ENCODE peak calls at places on chromosomes 13 and 19, in six cellular contexts. Q is cardiac muscle cell, C is breast epithelium, T is astrocyte of the cerebellum, Z is tibial artery, K is fibroblast of lung. N is an unnamed sample.

GRCh38 chr13:73215807-73216206 is 157.0 kb downstream of the KLF5 start:
- DNase-seq in Q (no peak), C (no peak), T (no peak), Z (no peak), K (no peak), N (peak)

GRCh38 chr19:37699057-37699456 is 20.5 kb downstream of the ZNF607 start:
- DNase-seq in Q (no peak), C (no peak), T (no peak), Z (no peak), K (no peak), N (no peak)

GRCh38 chr13:32587774-32588165 is 1.5 kb downstream of the PDS5B start:
- DNase-seq in Q (no peak), C (no peak), T (no peak), Z (no peak), K (peak), N (no peak)

GRCh38 chr19:32809754-32810153 is 59.8 kb downstream of the SLC7A9 start:
- DNase-seq in Q (no peak), C (no peak), T (no peak), Z (no peak), K (no peak), N (peak)

GRCh38 chr13:33153421-33154381 is 131.9 kb downstream of the STARD13 start:
- DNase-seq in Q (no peak), C (no peak), T (peak), Z (peak), K (no peak), N (peak)

GRCh38 chr19:15196683-15197005 is 4.2 kb downstream of the NOTCH3 start:
- DNase-seq in Q (no peak), C (no peak), T (no peak), Z (no peak), K (no peak), N (no peak)

GRCh38 chr19:18401580-18402112 is 4.2 kb upstream of the LRRC25 start:
- DNase-seq in Q (no peak), C (no peak), T (no peak), Z (peak), K (peak), N (peak)

GRCh38 chr13:29964181-29964845 is 113.9 kb upstream of the UBL3 start:
- DNase-seq in Q (no peak), C (no peak), T (no peak), Z (no peak), K (no peak), N (no peak)

GRCh38 chr13:29537736-29538624 is 57.5 kb downstream of the SLC7A1 start:
- DNase-seq in Q (no peak), C (no peak), T (no peak), Z (no peak), K (no peak), N (no peak)

GRCh38 chr13:73340069-73340468 is 281.3 kb downstream of the KLF5 start:
- DNase-seq in Q (no peak), C (no peak), T (no peak), Z (no peak), K (no peak), N (no peak)

GRCh38 chr13:65656740-65657329 is 1573.3 kb downstream of the PCDH9 start:
- DNase-seq in Q (no peak), C (no peak), T (no peak), Z (no peak), K (peak), N (peak)

GRCh38 chr13:46124531-46124966 is 19.7 kb upstream of the CPB2 start:
- DNase-seq in Q (no peak), C (no peak), T (no peak), Z (no peak), K (no peak), N (no peak)

GRCh38 chr19:896434-896833 is 3.1 kb downstream of the RNU6-9 start:
- DNase-seq in Q (no peak), C (no peak), T (no peak), Z (no peak), K (no peak), N (no peak)

GRCh38 chr19:41646589-41647204 is 19.8 kb upstream of the CEACAM4 start:
- DNase-seq in Q (no peak), C (no peak), T (no peak), Z (no peak), K (no peak), N (peak)

GRCh38 chr19:42152285-42152684 is 20.0 kb upstream of the POU2F2 start:
- DNase-seq in Q (no peak), C (no peak), T (no peak), Z (no peak), K (no peak), N (no peak)

GRCh38 chr13:110916671-110917142 is 1.8 kb upstream of the ANKRD10 start:
- DNase-seq in Q (no peak), C (no peak), T (peak), Z (no peak), K (peak), N (peak)

GRCh38 chr13:52162279-52163101 is 3.1 kb upstream of the NEK3 start:
- DNase-seq in Q (no peak), C (no peak), T (peak), Z (no peak), K (peak), N (peak)

GRCh38 chr13:31521466-31521865 is 217.9 kb upstream of the RXFP2 start:
- DNase-seq in Q (no peak), C (no peak), T (no peak), Z (no peak), K (no peak), N (no peak)

GRCh38 chr13:106536244-106537034 is 977 bp upstream of the EFNB2 start:
- DNase-seq in Q (peak), C (peak), T (peak), Z (peak), K (peak), N (peak)

GRCh38 chr13:46113596-46113995 is 8.8 kb upstream of the CPB2 start:
- DNase-seq in Q (no peak), C (no peak), T (no peak), Z (no peak), K (no peak), N (peak)

GRCh38 chr19:38670921-38671398 is 23.5 kb downstream of the ACTN4 start:
- DNase-seq in Q (peak), C (no peak), T (no peak), Z (no peak), K (no peak), N (no peak)

GRCh38 chr19:42023121-42023942 is 29.3 kb upstream of the ATP1A3 start:
- DNase-seq in Q (peak), C (no peak), T (no peak), Z (no peak), K (peak), N (peak)

GRCh38 chr13:44470623-44471562 is 97.3 kb downstream of the SERP2 start:
- DNase-seq in Q (peak), C (no peak), T (peak), Z (no peak), K (peak), N (peak)

GRCh38 chr13:47903836-47904235 is 97.2 kb downstream of the SUCLA2 start:
- DNase-seq in Q (no peak), C (no peak), T (peak), Z (no peak), K (peak), N (peak)

GRCh38 chr13:44306401-44307192 is 67.0 kb upstream of the SERP2 start:
- DNase-seq in Q (peak), C (no peak), T (peak), Z (peak), K (peak), N (peak)

GRCh38 chr19:628168-628567 is 5.2 kb downstream of the POLRMT start:
- DNase-seq in Q (no peak), C (no peak), T (no peak), Z (no peak), K (no peak), N (no peak)

GRCh38 chr13:31096624-31097302 is 64.9 kb downstream of the HSPH1 start:
- DNase-seq in Q (no peak), C (no peak), T (no peak), Z (no peak), K (no peak), N (no peak)

GRCh38 chr13:111402441-111402840 is 82.0 kb downstream of the TEX29 start:
- DNase-seq in Q (no peak), C (no peak), T (no peak), Z (peak), K (no peak), N (no peak)

GRCh38 chr13:27638521-27638920 is 16.8 kb downstream of the POLR1D start:
- DNase-seq in Q (no peak), C (no peak), T (no peak), Z (no peak), K (peak), N (peak)

GRCh38 chr13:26024558-26024957 is 27.3 kb downstream of the SHISA2 start:
- DNase-seq in Q (peak), C (no peak), T (no peak), Z (no peak), K (no peak), N (peak)

GRCh38 chr19:14337510-14337909 is 43.7 kb upstream of the ADGRE5 start:
- DNase-seq in Q (no peak), C (no peak), T (no peak), Z (no peak), K (no peak), N (peak)

GRCh38 chr19:11257827-11258380 is 4.4 kb downstream of the DOCK6 start:
- DNase-seq in Q (no peak), C (no peak), T (no peak), Z (no peak), K (no peak), N (no peak)

GRCh38 chr19:18735324-18735723 is 51.8 kb downstream of the CRTC1 start:
- DNase-seq in Q (no peak), C (no peak), T (no peak), Z (no peak), K (no peak), N (no peak)

GRCh38 chr13:29196409-29197074 is 376.4 kb downstream of the MTUS2 start:
- DNase-seq in Q (no peak), C (no peak), T (no peak), Z (no peak), K (no peak), N (no peak)

GRCh38 chr13:46648166-46648607 is 95.2 kb downstream of the LRCH1 start:
- DNase-seq in Q (peak), C (no peak), T (no peak), Z (no peak), K (peak), N (peak)

GRCh38 chr19:54105796-54106195 is 3.1 kb downstream of the NDUFA3 start:
- DNase-seq in Q (no peak), C (no peak), T (no peak), Z (no peak), K (no peak), N (no peak)
- H3K4me3 ChIP-seq in Q (no peak), C (no peak), T (no peak), Z (no peak), K (no peak), N (no peak)

GRCh38 chr13:83372786-83373185 is 509.5 kb downstream of the SLITRK1 start:
- DNase-seq in Q (no peak), C (no peak), T (no peak), Z (no peak), K (no peak), N (peak)
- TF ChIP-seq CTCF in Q (no peak), C (no peak), T (no peak), Z (no peak), K (no peak), N (no peak)

GRCh38 chr19:57389730-57390598 is at the start of gene ZNF548:
- DNase-seq in Q (peak), C (peak), T (peak), Z (peak), K (peak), N (peak)
- H3K4me3 ChIP-seq in Q (peak), C (peak), T (peak), Z (peak), K (peak), N (peak)

DNA sequence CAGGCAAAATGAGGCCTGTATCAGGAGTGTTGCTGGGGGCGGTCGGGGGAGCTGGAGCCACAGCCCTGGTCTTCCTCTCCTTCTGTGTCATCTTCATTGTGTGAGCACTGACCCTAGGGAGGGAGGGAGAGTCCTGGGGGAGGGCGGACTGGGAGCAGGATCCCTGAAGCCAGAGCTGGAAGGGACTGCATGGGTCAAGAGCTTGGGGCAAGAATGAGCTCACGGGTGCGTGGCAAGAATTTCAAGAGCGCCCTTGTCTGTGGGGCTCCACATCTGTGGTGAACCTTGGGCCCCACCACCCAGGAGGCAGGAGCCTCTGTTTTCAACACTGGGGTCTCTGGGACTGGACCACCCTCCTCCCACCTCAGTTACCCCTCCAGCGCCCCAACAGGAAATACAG is 4.7 kb downstream of the SIGLEC7 start:
- DNase-seq in Q (no peak), C (no peak), T (no peak), Z (no peak), K (no peak), N (no peak)
- TF ChIP-seq CTCF in Q (no peak), C (no peak), T (no peak), Z (no peak), K (no peak), N (no peak)

DNA sequence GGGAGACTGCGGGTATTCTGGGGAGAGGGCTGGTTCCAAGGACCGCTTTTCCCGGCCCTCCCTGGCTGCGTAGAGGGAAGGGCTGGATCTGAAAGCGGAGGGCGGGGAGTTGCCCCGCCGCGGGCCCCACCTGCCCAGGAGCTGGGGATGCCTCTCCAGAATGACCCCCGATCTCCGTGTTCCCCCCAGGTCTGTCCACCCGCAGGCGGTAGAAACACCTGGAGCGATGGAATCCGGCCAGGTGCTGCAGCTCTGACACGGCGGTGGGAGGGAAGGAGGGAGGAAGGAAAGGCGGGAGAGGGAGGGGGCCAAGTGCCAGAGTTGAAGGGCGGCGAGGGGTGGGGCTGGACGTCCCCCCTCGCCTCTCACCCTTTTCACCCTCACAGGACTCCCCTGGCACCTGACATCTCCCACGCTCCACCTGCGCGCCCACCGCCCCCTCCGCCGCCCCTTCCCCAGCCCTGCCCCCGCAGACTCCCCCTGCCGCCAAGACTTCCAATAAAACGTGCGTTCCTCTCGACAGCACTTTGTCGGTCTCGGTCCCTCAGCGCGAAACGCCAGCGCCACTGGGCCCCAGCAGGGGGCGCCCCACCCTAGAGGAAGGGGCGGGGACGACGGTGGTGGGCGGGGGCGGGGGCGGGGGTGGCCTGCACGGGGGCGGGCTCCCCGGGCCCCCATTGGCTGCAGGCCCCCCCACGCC is 374 bp upstream of the FXYD7 start:
- DNase-seq in Q (peak), C (no peak), T (no peak), Z (no peak), K (peak), N (peak)
- H3K4me3 ChIP-seq in Q (peak), C (peak), T (no peak), Z (no peak), K (no peak), N (no peak)

GRCh38 chr19:16591803-16592556 is 19.8 kb upstream of the SLC35E1 start:
- DNase-seq in Q (no peak), C (no peak), T (no peak), Z (no peak), K (no peak), N (no peak)

GRCh38 chr19:16594131-16594586 is 21.9 kb upstream of the SLC35E1 start:
- DNase-seq in Q (no peak), C (no peak), T (no peak), Z (no peak), K (no peak), N (no peak)

GRCh38 chr19:16595097-16595496 is 22.9 kb upstream of the SLC35E1 start:
- DNase-seq in Q (no peak), C (no peak), T (no peak), Z (no peak), K (no peak), N (no peak)

GRCh38 chr19:16594681-16595091 is 22.5 kb upstream of the SLC35E1 start:
- DNase-seq in Q (no peak), C (no peak), T (no peak), Z (no peak), K (no peak), N (no peak)

GRCh38 chr19:16593181-16593580 is 21.0 kb upstream of the SLC35E1 start:
- DNase-seq in Q (no peak), C (no peak), T (no peak), Z (no peak), K (no peak), N (no peak)
- TF ChIP-seq CTCF in Q (no peak), C (no peak), T (no peak), Z (no peak), K (no peak), N (no peak)

DNA sequence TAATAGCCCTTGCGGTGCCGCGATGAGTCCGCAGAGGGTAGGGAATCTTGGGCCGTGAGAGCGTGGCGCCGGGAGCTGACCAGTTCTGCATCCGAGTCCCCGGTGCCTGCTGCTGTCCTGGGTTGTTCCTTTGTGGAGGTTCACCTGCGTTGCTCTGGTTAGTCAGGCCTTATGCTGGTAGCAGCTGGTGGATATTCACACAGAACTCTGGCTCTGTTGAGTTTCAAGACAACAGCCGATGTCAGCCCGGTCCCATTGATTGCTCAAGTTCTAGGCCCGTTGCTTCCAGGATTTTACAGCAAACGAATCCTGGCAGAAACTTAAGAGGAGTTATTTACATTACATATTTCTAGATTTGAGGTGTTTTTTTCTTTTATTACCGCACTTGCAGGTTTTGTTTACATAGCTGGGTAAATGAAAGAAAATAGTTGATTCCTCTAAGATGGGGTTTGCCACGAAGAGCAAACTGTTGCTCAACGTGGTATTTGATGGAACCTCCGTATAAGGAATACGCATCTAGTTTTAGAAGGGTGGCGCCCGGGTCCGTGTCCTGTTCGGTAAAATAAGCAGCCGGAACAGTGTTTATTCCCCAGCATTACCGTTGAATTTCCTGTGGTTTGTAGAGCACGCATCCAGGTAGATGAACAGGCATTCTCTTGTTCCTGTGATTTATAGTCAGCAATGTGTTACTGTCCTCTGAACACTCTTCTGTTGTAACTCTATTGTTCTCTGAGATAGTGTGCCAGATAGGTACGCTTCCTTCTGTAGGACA is 1.3 kb downstream of the CLDN10 start:
- DNase-seq in Q (peak), C (no peak), T (no peak), Z (no peak), K (peak), N (no peak)
- H3K4me3 ChIP-seq in Q (no peak), C (peak), T (peak), Z (no peak), K (no peak), N (no peak)

GRCh38 chr19:8243146-8243545 is 34.0 kb downstream of the CERS4 start:
- DNase-seq in Q (no peak), C (no peak), T (no peak), Z (no peak), K (no peak), N (no peak)

GRCh38 chr19:8241646-8242045 is 32.5 kb downstream of the CERS4 start:
- DNase-seq in Q (no peak), C (no peak), T (no peak), Z (no peak), K (no peak), N (no peak)

GRCh38 chr19:8242212-8242821 is 33.1 kb downstream of the CERS4 start:
- DNase-seq in Q (no peak), C (no peak), T (no peak), Z (no peak), K (no peak), N (no peak)

GRCh38 chr19:8245869-8246835 is 37.0 kb downstream of the CERS4 start:
- DNase-seq in Q (no peak), C (no peak), T (no peak), Z (no peak), K (no peak), N (no peak)

GRCh38 chr19:8244442-8244841 is 35.3 kb downstream of the CERS4 start:
- DNase-seq in Q (no peak), C (no peak), T (no peak), Z (no peak), K (no peak), N (no peak)
- TF ChIP-seq CTCF in Q (no peak), C (no peak), T (no peak), Z (no peak), K (no peak), N (peak)

GRCh38 chr19:45103625-45104319 is 10.8 kb downstream of the PPP1R37 start:
- DNase-seq in Q (no peak), C (no peak), T (no peak), Z (no peak), K (no peak), N (no peak)
- H3K4me3 ChIP-seq in Q (no peak), C (peak), T (no peak), Z (no peak), K (no peak), N (no peak)

N was measured in choroid plexus epithelial cell.